ENCODE peak calls at places on chromosomes 16 and 17, in five cellular contexts. X is nucleus accumbens, G is endothelial cell, F is AG08396, Z is smooth muscle cell of the brain vasculature. I is an unnamed sample.

GRCh38 chr17:50337956-50338355 is 8.0 kb upstream of the XYLT2 start:
- DNase-seq in Z (no peak), G (no peak), F (no peak), X (no peak), I (no peak)

GRCh38 chr17:74180336-74180735 is 23.1 kb upstream of the RPL38 start:
- DNase-seq in X (no peak), F (no peak), Z (no peak), G (no peak), I (no peak)

GRCh38 chr16:21156767-21157467 is 1.6 kb upstream of the LDAF1 start:
- DNase-seq in X (no peak), G (peak), F (peak), Z (no peak), I (peak)

GRCh38 chr16:3690991-3691720 is 26.2 kb downstream of the TRAP1 start:
- DNase-seq in G (no peak), X (no peak), Z (no peak), F (no peak), I (peak)

GRCh38 chr17:67183531-67183930 is 61.5 kb downstream of the HELZ start:
- DNase-seq in F (no peak), X (no peak), G (no peak), Z (no peak), I (peak)

GRCh38 chr16:69706256-69706974 is 19.9 kb downstream of the NQO1 start:
- DNase-seq in F (no peak), G (no peak), X (no peak), Z (no peak), I (peak)

GRCh38 chr17:57537524-57538410 is 207.3 kb downstream of the CCDC182 start:
- DNase-seq in G (no peak), X (no peak), Z (no peak), F (no peak), I (no peak)

GRCh38 chr17:39099686-39100293 is 51.6 kb downstream of the PLXDC1 start:
- DNase-seq in F (no peak), G (no peak), Z (peak), X (no peak), I (peak)

GRCh38 chr17:73969956-73970355 is 233.5 kb upstream of the RPL38 start:
- DNase-seq in Z (no peak), F (no peak), X (no peak), G (no peak), I (peak)

GRCh38 chr17:76955191-76955590 is 87.0 kb downstream of the MGAT5B start:
- DNase-seq in F (no peak), G (no peak), Z (no peak), X (no peak), I (no peak)

GRCh38 chr17:72120878-72121163 is at the start of gene SOX9:
- DNase-seq in Z (no peak), X (peak), G (peak), F (peak), I (peak)

GRCh38 chr17:2749058-2749783 is at the start of gene CCDC92B:
- DNase-seq in X (no peak), G (no peak), F (no peak), Z (no peak), I (no peak)

GRCh38 chr17:76138896-76139248 is 2.2 kb downstream of the FOXJ1 start:
- DNase-seq in F (no peak), X (no peak), G (no peak), Z (no peak), I (no peak)

GRCh38 chr17:64066709-64067108 is 46.3 kb upstream of the ICAM2 start:
- DNase-seq in X (no peak), G (no peak), Z (no peak), F (no peak), I (no peak)

GRCh38 chr16:79430129-79430789 is 170.3 kb downstream of the MAF start:
- DNase-seq in G (no peak), Z (no peak), X (no peak), F (no peak), I (no peak)

GRCh38 chr16:4892356-4893102 is 44.4 kb downstream of the PPL start:
- DNase-seq in F (peak), X (no peak), Z (no peak), G (no peak), I (peak)

GRCh38 chr17:38654411-38655398 is 20.1 kb downstream of the EPOP start:
- DNase-seq in Z (no peak), F (no peak), G (no peak), X (no peak), I (no peak)

GRCh38 chr17:42121066-42121769 is at the start of gene KAT2A:
- DNase-seq in X (peak), G (peak), Z (peak), F (peak), I (peak)

GRCh38 chr16:4693956-4694663 is 748 bp downstream of the NUDT16L1 start:
- DNase-seq in G (peak), Z (no peak), F (peak), X (no peak), I (peak)

GRCh38 chr16:47018223-47018891 is 44.9 kb upstream of the DNAJA2 start:
- DNase-seq in X (no peak), G (peak), F (peak), Z (no peak), I (peak)

GRCh38 chr17:75087558-75088453 is at the start of gene SLC16A5:
- DNase-seq in G (peak), X (peak), Z (no peak), F (peak), I (peak)

GRCh38 chr17:78390241-78391050 is 12.0 kb downstream of the PGS1 start:
- DNase-seq in F (peak), G (peak), X (no peak), Z (no peak), I (peak)

GRCh38 chr17:11340798-11341197 is 99.8 kb downstream of the SHISA6 start:
- DNase-seq in F (no peak), Z (no peak), X (no peak), G (no peak), I (no peak)

GRCh38 chr17:10743316-10744009 is 13.6 kb upstream of the TMEM220 start:
- DNase-seq in F (peak), Z (no peak), G (no peak), X (no peak), I (peak)

GRCh38 chr16:4344659-4345438 is 6.3 kb downstream of the PAM16 start:
- DNase-seq in G (no peak), Z (no peak), X (peak), F (no peak), I (peak)

GRCh38 chr17:16928406-16929280 is 43.3 kb downstream of the TNFRSF13B start:
- DNase-seq in F (no peak), G (no peak), Z (no peak), X (no peak), I (no peak)

GRCh38 chr16:87708181-87708580 is 57.6 kb downstream of the KLHDC4 start:
- DNase-seq in X (no peak), G (no peak), Z (no peak), F (no peak), I (no peak)

GRCh38 chr17:59101178-59101577 is 5.5 kb downstream of the TRIM37 start:
- DNase-seq in Z (no peak), X (no peak), F (no peak), G (no peak), I (no peak)

GRCh38 chr17:21397341-21398050 is 21.3 kb downstream of the KCNJ12 start:
- DNase-seq in F (no peak), X (no peak), Z (peak), G (no peak), I (peak)

GRCh38 chr17:77628035-77628434 is 330.5 kb upstream of the TNRC6C start:
- DNase-seq in Z (no peak), G (no peak), F (no peak), X (no peak), I (no peak)

GRCh38 chr17:77754956-77755355 is 203.5 kb upstream of the TNRC6C start:
- DNase-seq in G (no peak), Z (no peak), F (no peak), X (no peak), I (no peak)

GRCh38 chr17:7912927-7913524 is 3.1 kb downstream of the RNF227 start:
- DNase-seq in X (no peak), F (peak), Z (no peak), G (peak), I (peak)

GRCh38 chr17:48644910-48645557 is 18.9 kb upstream of the HOXB9 start:
- DNase-seq in Z (no peak), X (no peak), G (no peak), F (peak), I (no peak)

GRCh38 chr16:84600343-84601229 is 17.3 kb downstream of the COTL1 start:
- DNase-seq in F (no peak), Z (no peak), X (no peak), G (no peak), I (no peak)

GRCh38 chr17:50608700-50609375 is 25.8 kb upstream of the ABCC3 start:
- DNase-seq in F (no peak), G (no peak), X (no peak), Z (no peak), I (no peak)

I was measured in AG08395.